ENCODE peak calls at places on chromosome 5, in seven cellular contexts. S is stomach, H is sigmoid colon, F is esophagus muscularis mucosa, B is upper lobe of left lung, O is spleen, M is K562. V is an unnamed sample.

GRCh38 chr5:127098246-127098645 is 24.9 kb upstream of the C5orf63 start:
- DNase-seq in S (no peak), O (no peak), B (no peak), M (no peak), H (no peak), F (no peak), V (no peak)

GRCh38 chr5:106637275-106637674 is 1033.5 kb downstream of the EFNA5 start:
- DNase-seq in F (no peak), M (no peak), O (no peak), S (no peak), H (no peak), B (no peak), V (no peak)

GRCh38 chr5:154701181-154701580 is 54.0 kb upstream of the LARP1 start:
- DNase-seq in S (no peak), O (no peak), B (no peak), M (no peak), H (no peak), F (no peak), V (peak; percentile 22)

GRCh38 chr5:65961644-65962043 is 35.3 kb downstream of the ERBIN start:
- DNase-seq in S (no peak), F (no peak), O (no peak), H (no peak), M (peak; percentile 28), B (no peak), V (no peak)

GRCh38 chr5:57841671-57842375 is 359.2 kb upstream of the ACTBL2 start:
- DNase-seq in H (no peak), S (no peak), M (no peak), B (no peak), O (no peak), F (no peak), V (no peak)

GRCh38 chr5:143593723-143594122 is 190.2 kb upstream of the NR3C1 start:
- DNase-seq in O (no peak), S (no peak), M (no peak), H (no peak), B (no peak), F (peak; percentile 55), V (no peak)

GRCh38 chr5:180898621-180899246 is at the start of gene BTNL8:
- DNase-seq in F (no peak), S (peak; percentile 68), O (no peak), B (no peak), H (no peak), M (no peak), V (peak; percentile 71)

GRCh38 chr5:177295929-177296328 is 7.6 kb downstream of the RAB24 start:
- DNase-seq in M (no peak), H (no peak), B (peak; percentile 36), F (no peak), S (no peak), O (peak; percentile 80), V (no peak)

GRCh38 chr5:89147026-89147425 is 264.0 kb upstream of the MEF2C start:
- DNase-seq in B (no peak), S (no peak), M (no peak), O (no peak), F (no peak), H (no peak), V (no peak)

GRCh38 chr5:75037106-75037505 is 15.3 kb downstream of the GCNT4 start:
- DNase-seq in F (no peak), M (no peak), B (peak; percentile 58), O (no peak), H (no peak), S (peak; percentile 65), V (peak; percentile 20)

GRCh38 chr5:83516962-83517750 is 45.6 kb downstream of the VCAN start:
- DNase-seq in S (no peak), H (no peak), O (no peak), F (no peak), B (no peak), M (no peak), V (no peak)

GRCh38 chr5:1443145-1443543 is 2.1 kb downstream of the SLC6A3 start:
- DNase-seq in M (no peak), S (no peak), F (no peak), B (peak; percentile 8), H (no peak), O (no peak), V (no peak)

GRCh38 chr5:163770625-163771024 is 265.2 kb downstream of the MAT2B start:
- DNase-seq in B (no peak), F (no peak), M (no peak), O (no peak), S (no peak), H (no peak), V (no peak)

DNA sequence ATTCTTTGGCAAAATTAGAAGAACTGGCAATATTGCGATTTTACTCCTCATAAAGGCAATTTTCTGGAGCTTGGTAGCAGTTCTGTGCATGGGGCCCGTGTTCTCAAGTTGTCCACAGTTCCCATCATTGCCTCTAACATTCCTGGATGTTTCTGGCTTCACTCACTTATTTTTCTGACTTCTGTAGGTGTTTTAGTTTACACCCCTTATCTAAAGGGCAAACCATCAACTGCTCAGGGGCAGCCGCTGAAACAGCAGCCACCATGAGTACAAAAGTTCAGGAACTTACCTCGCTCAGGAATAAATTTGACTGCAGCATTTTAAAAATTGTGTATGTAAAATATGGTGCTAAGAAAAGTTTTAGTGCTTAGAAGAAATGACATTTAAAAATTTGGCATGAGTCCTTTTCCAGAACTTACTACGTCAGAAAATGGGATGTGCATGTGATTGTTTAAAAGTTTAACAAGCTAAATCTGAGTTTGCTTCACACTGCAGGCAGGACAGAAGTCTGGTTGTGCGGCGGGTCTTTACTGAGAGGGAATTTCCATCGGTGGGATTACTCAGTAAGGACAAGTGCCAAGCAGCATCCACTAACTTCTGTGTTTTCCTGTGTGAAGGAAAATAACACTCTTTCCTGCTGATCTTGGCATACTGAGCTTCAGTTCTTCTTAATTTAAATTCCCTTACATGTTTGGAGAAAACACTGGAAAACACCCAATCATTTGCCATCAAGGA is 261.7 kb downstream of the MAT2B start:
- DNase-seq in O (no peak), M (no peak), S (no peak), B (no peak), F (no peak), H (no peak), V (no peak)
- H3K4me3 ChIP-seq in O (no peak overlapping the region), M (no peak overlapping the region), S (no peak overlapping the region), B (no peak overlapping the region), F (no peak overlapping the region), H (no peak overlapping the region), V (no peak overlapping the region)

GRCh38 chr5:153613143-153613542 is 122.7 kb downstream of the GRIA1 start:
- DNase-seq in M (no peak), H (no peak), O (no peak), S (no peak), F (no peak), B (no peak), V (no peak)

GRCh38 chr5:153610009-153610408 is 119.5 kb downstream of the GRIA1 start:
- DNase-seq in M (no peak), O (no peak), S (no peak), B (no peak), F (no peak), H (no peak), V (no peak)
- TF ChIP-seq POLR2AphosphoS5 in M (no peak), O (no peak), S (no peak), B (no peak), F (no peak), H (no peak), V (no peak)

GRCh38 chr5:160357861-160358411 is 12.5 kb downstream of the C1QTNF2 start:
- DNase-seq in S (no peak), F (no peak), B (no peak), H (peak; percentile 74), O (no peak), M (no peak), V (no peak)
- H3K4me3 ChIP-seq in S (no peak overlapping the region), F (peak overlapping the region; percentile 23), B (no peak overlapping the region), H (no peak overlapping the region), O (no peak overlapping the region), M (no peak overlapping the region), V (no peak overlapping the region)

DNA sequence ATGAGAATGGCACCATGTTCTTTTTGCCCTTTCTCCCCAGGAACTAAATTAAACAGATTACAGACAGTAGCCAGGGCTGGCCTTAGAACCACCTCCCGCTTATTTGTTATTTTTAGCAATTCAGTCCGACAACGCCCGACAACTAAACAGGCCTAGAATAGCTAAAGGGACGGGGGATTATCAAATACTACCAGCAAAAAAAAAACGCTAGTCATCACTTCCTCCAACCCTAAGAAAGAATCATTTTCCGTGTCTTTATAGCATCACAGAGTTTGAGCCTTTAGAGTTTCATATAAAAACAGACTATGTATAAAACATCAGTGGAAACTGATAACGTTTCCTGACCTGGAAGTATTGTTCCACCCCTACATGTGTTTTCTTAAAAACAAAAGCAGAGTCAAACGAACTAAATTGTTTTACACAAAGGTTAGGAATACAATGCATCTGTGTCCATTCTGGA is 35.3 kb downstream of the PFDN1 start:
- DNase-seq in M (no peak), B (no peak), H (no peak), F (no peak), O (no peak), S (no peak), V (no peak)
- TF ChIP-seq POLR2AphosphoS5 in M (no peak), B (no peak), H (no peak), F (no peak), O (no peak), S (no peak), V (no peak)

GRCh38 chr5:68055686-68056085 is 159.9 kb upstream of the PIK3R1 start:
- DNase-seq in B (no peak), F (no peak), H (no peak), M (no peak), O (no peak), S (no peak), V (no peak)
- H3K4me3 ChIP-seq in B (no peak overlapping the region), F (no peak overlapping the region), H (no peak overlapping the region), M (no peak overlapping the region), O (no peak overlapping the region), S (no peak overlapping the region), V (no peak overlapping the region)

DNA sequence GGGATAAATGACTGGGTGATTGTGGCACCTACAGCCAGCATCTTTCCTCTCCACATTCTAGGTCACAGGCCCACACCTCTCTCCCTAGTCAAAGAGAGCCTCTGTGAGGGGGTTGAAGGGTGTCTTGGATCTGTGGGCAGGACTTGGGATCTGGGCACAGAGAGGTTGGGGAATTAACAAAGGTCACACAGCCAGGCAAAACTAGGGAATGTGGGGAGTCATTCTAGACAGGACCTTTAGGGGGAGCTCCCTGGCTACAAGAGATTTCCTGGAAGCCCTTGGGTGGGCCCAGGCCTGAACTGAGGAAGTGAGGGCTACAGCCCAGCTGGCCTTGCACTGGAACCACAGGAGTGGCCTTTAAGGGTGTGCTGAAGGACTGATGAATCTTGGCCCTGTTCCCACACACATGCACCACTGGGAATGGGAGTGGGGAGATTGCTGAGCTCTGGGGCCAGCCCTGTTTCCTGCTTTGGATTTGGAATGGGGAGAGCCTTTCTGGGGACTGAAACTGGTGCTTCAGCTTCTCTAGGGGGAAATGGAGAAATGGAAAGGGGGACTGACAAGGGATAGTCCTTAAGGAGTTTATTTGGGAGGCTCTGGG is 12.4 kb upstream of the CXXC5 start:
- DNase-seq in M (peak; percentile 76), O (peak; percentile 91), B (peak; percentile 95), F (peak; percentile 93), H (peak; percentile 92), S (peak; percentile 83), V (no peak)
- TF ChIP-seq POLR2AphosphoS5 in M (peak; percentile 59), O (peak; percentile 76), B (peak; percentile 66), F (peak; percentile 73), H (peak; percentile 44), S (peak; percentile 6), V (no peak)

GRCh38 chr5:120615967-120616645 is 152.0 kb downstream of the PRR16 start:
- DNase-seq in S (no peak), F (no peak), M (no peak), O (no peak), H (no peak), B (no peak), V (no peak)
- H3K4me3 ChIP-seq in S (no peak overlapping the region), F (no peak overlapping the region), M (no peak overlapping the region), O (no peak overlapping the region), H (no peak overlapping the region), B (no peak overlapping the region), V (no peak overlapping the region)

GRCh38 chr5:40828021-40828631 is 6.9 kb downstream of the RPL37 start:
- DNase-seq in S (no peak), M (no peak), O (no peak), B (no peak), H (no peak), F (no peak), V (no peak)
- TF ChIP-seq POLR2AphosphoS5 in S (no peak), M (peak; percentile 64), O (no peak), B (no peak), H (no peak), F (no peak), V (no peak)